ENCODE peak calls at places on chromosomes 2 and 18, in nine cellular contexts. F is body of pancreas, L is uterus, I is fibroblast of lung, R is GM23338, C is AG10803, S is fibroblast of mammary gland, B is left ventricle myocardium inferior, D is cardiac fibroblast. N is an unnamed sample.
A peak's percentile ranks its signal among the peaks of the same experiment; 100 is the strongest.

GRCh38 chr2:74010087-74010541 is 25.4 kb downstream of the TET3 start:
- DNase-seq in I (no peak), C (no peak), S (no peak), L (no peak), R (no peak), B (no peak), D (peak; percentile 48), F (peak; percentile 67), N (peak; percentile 41)

GRCh38 chr18:35267161-35267651 is 22.8 kb downstream of the ZSCAN30 start:
- DNase-seq in C (peak; percentile 29), D (peak; percentile 77), L (peak; percentile 85), S (peak; percentile 34), F (peak; percentile 73), R (peak; percentile 89), B (peak; percentile 85), I (peak; percentile 74), N (peak; percentile 69)

GRCh38 chr2:55862673-55863390 is 60.8 kb downstream of the EFEMP1 start:
- DNase-seq in F (peak; percentile 59), C (peak; percentile 100), R (no peak), B (no peak), L (peak; percentile 56), D (peak; percentile 99), S (peak; percentile 100), I (peak; percentile 100), N (peak; percentile 100)

GRCh38 chr2:240790370-240791210 is 29.4 kb downstream of the KIF1A start:
- DNase-seq in L (no peak), C (no peak), I (no peak), S (no peak), R (no peak), D (no peak), B (peak; percentile 6), F (no peak), N (no peak)

GRCh38 chr2:197599285-197599965 is 76.0 kb downstream of the RFTN2 start:
- DNase-seq in S (peak; percentile 71), R (peak; percentile 82), C (peak; percentile 58), I (peak; percentile 57), F (peak; percentile 24), D (peak; percentile 66), L (no peak), B (no peak), N (peak; percentile 68)

GRCh38 chr2:226478121-226478809 is 321.4 kb downstream of the IRS1 start:
- DNase-seq in S (peak; percentile 96), B (no peak), F (peak; percentile 49), I (peak; percentile 96), D (peak; percentile 93), L (peak; percentile 53), C (peak; percentile 89), R (peak; percentile 72), N (peak; percentile 89)

GRCh38 chr2:152617464-152618187 is 99.6 kb downstream of the PRPF40A start:
- DNase-seq in D (no peak), C (peak; percentile 33), R (no peak), B (no peak), I (peak; percentile 77), L (no peak), F (no peak), S (no peak), N (no peak)

GRCh38 chr2:71793965-71794364 is 340.6 kb downstream of the DYSF start:
- DNase-seq in B (no peak), R (no peak), C (no peak), I (no peak), D (no peak), S (no peak), L (no peak), F (no peak), N (no peak)

GRCh38 chr2:10057231-10058107 is 14.1 kb downstream of the KLF11 start:
- DNase-seq in S (peak; percentile 80), L (peak; percentile 70), D (peak; percentile 81), C (peak; percentile 80), B (peak; percentile 78), F (peak; percentile 51), I (peak; percentile 92), R (peak; percentile 95), N (peak; percentile 81)

GRCh38 chr2:200040251-200040650 is 84.9 kb downstream of the MAIP1 start:
- DNase-seq in F (no peak), D (no peak), S (peak; percentile 27), B (no peak), R (peak; percentile 20), L (no peak), C (peak; percentile 76), I (peak; percentile 68), N (no peak)

GRCh38 chr2:140801311-140801710 is 1329.5 kb downstream of the LRP1B start:
- DNase-seq in I (no peak), R (no peak), F (no peak), L (no peak), C (no peak), S (no peak), B (no peak), D (no peak), N (no peak)

GRCh38 chr18:62979900-62980299 is 264.6 kb downstream of the PHLPP1 start:
- DNase-seq in S (no peak), R (peak; percentile 22), B (no peak), F (no peak), C (no peak), I (peak; percentile 15), L (no peak), D (no peak), N (no peak)

GRCh38 chr2:219500135-219500534 is 1.4 kb downstream of the GMPPA start:
- DNase-seq in R (peak; percentile 66), B (no peak), D (no peak), F (no peak), L (no peak), S (peak; percentile 34), C (no peak), I (peak; percentile 21), N (no peak)
- H3K4me3 ChIP-seq in R (peak overlapping the region; percentile 58), B (no peak overlapping the region), D (no peak overlapping the region), F (no peak overlapping the region), L (no peak overlapping the region), S (peak overlapping the region; percentile 71), C (peak overlapping the region; percentile 89), I (no peak overlapping the region), N (no peak overlapping the region)

GRCh38 chr2:146317959-146318358 is 1526.9 kb upstream of the ACVR2A start:
- DNase-seq in S (peak; percentile 90), B (no peak), D (peak; percentile 58), C (peak; percentile 86), R (no peak), F (no peak), I (peak; percentile 85), L (no peak), N (peak; percentile 76)

DNA sequence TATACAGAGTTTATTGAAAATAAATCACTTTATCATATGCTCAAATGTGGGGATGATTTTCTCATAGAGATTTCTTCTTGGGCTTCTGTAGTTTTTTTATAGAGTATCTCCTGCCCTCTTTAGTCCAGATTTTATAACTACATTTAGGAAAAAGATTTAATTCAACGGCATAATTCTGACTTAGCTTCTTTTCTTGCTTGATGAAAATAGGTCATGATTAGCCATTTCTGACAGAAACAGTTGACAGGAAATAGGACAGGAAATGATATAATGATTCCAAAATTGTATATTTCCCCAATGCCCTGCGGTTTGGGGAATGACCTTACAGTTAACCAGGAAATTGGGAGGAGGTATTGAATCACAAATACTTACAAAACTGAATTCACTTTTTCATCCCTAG is 1531.9 kb upstream of the ACVR2A start:
- DNase-seq in D (peak; percentile 55), F (no peak), R (peak; percentile 1), I (peak; percentile 63), B (no peak), C (peak; percentile 17), L (no peak), S (peak; percentile 49), N (peak; percentile 59)
- TF ChIP-seq CTCF in D (no peak), F (peak; percentile 17), R (peak; percentile 27), I (no peak), B (peak; percentile 27), C (peak; percentile 39), L (no peak), S (peak; percentile 22), N (peak; percentile 30)

GRCh38 chr2:12858786-12859185 is 142.1 kb downstream of the TRIB2 start:
- DNase-seq in B (no peak), L (no peak), I (no peak), S (no peak), F (no peak), C (peak; percentile 67), R (no peak), D (no peak), N (no peak)

GRCh38 chr2:12856934-12857660 is 140.4 kb downstream of the TRIB2 start:
- DNase-seq in L (no peak), S (peak; percentile 59), F (no peak), R (no peak), I (peak; percentile 56), D (peak; percentile 86), B (no peak), C (peak; percentile 89), N (peak; percentile 83)

GRCh38 chr2:12855508-12855907 is 138.8 kb downstream of the TRIB2 start:
- DNase-seq in C (no peak), I (no peak), D (no peak), L (no peak), R (no peak), F (no peak), S (no peak), B (no peak), N (no peak)

GRCh38 chr2:12861344-12861942 is 144.7 kb downstream of the TRIB2 start:
- DNase-seq in I (peak; percentile 39), D (peak; percentile 35), S (peak; percentile 83), F (no peak), L (no peak), R (no peak), B (no peak), C (peak; percentile 82), N (peak; percentile 63)

GRCh38 chr2:12857891-12858290 is 141.2 kb downstream of the TRIB2 start:
- DNase-seq in F (no peak), C (no peak), I (no peak), R (no peak), D (no peak), S (peak; percentile 5), L (no peak), B (no peak), N (no peak)
- H3K4me3 ChIP-seq in F (no peak overlapping the region), C (no peak overlapping the region), I (no peak overlapping the region), R (no peak overlapping the region), D (no peak overlapping the region), S (no peak overlapping the region), L (no peak overlapping the region), B (no peak overlapping the region), N (no peak overlapping the region)

GRCh38 chr2:119823734-119824334 is 64.1 kb downstream of the PTPN4 start:
- DNase-seq in S (peak; percentile 60), L (no peak), R (peak; percentile 70), I (peak; percentile 70), C (peak; percentile 44), D (peak; percentile 77), B (no peak), F (peak; percentile 33), N (peak; percentile 76)

GRCh38 chr2:119826370-119826961 is 66.7 kb downstream of the PTPN4 start:
- DNase-seq in C (peak; percentile 22), I (peak; percentile 36), L (no peak), R (peak; percentile 82), F (peak; percentile 19), S (peak; percentile 44), D (peak; percentile 51), B (no peak), N (peak; percentile 62)

DNA sequence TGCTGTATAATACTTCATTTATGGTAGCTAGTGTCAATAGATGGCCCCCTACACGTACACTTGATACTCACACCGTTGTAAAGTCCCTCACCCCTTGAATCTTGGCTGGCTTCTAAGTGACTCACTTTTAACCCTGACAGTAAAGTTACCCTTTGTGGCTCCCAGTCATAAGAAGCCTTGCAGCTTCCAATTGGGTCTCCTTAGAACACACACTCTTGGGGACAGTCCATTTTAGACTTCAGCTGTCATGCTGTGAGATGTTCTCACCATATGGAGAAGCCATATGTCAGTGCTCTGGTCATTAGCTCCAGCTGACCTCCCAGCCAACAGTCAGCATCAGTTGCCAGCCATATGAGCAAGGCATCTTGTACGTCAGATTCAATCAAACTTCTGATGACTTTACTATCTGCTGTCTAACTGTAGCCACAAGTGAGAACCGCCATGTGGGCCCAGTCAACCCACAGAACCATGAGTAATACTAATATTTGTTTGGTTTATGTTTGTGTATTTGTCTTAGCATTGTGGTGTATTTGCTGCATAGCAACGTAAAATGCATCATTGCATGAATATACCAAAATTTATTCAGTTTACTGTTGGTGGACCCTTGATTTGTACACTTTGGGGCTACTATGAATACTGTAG is 68.3 kb downstream of the PTPN4 start:
- DNase-seq in F (no peak), D (peak; percentile 16), B (no peak), S (peak; percentile 76), L (no peak), C (no peak), I (peak; percentile 56), R (no peak), N (peak; percentile 24)
- TF ChIP-seq CTCF in F (no peak), D (no peak), B (no peak), S (no peak), L (no peak), C (no peak), I (no peak), R (no peak), N (no peak)

N was measured in fibroblast of pulmonary artery.